ENCODE peak calls at places on chromosome 12, in four cellular contexts. One of them, this sample, is unnamed.
A peak's percentile ranks its signal among the peaks of the same experiment; 100 is the strongest.

GRCh38 chr12:111636209-111636928 is 37.3 kb upstream of the ATXN2 start:
- DNase-seq in GM12878: no peak
- DNase-seq in SK-N-SH: peak; percentile 55
- DNase-seq in colonic mucosa: peak; percentile 31
- DNase-seq in this sample: peak; percentile 90

GRCh38 chr12:62827855-62828254 is 107.1 kb downstream of the PPM1H start:
- DNase-seq in SK-N-SH: no peak
- DNase-seq in GM12878: no peak
- DNase-seq in colonic mucosa: no peak
- DNase-seq in this sample: peak; percentile 26

GRCh38 chr12:92624236-92624635 is 78.6 kb upstream of the PLEKHG7 start:
- DNase-seq in SK-N-SH: no peak
- DNase-seq in GM12878: no peak
- DNase-seq in colonic mucosa: no peak
- DNase-seq in this sample: no peak

GRCh38 chr12:105378821-105379400 is 48.4 kb downstream of the C12orf75 start:
- DNase-seq in GM12878: no peak
- DNase-seq in colonic mucosa: no peak
- DNase-seq in SK-N-SH: peak; percentile 28
- DNase-seq in this sample: peak; percentile 68

GRCh38 chr12:58171914-58172313 is 230.5 kb downstream of the ATP23 start:
- DNase-seq in colonic mucosa: peak; percentile 37
- DNase-seq in GM12878: no peak
- DNase-seq in SK-N-SH: no peak
- DNase-seq in this sample: no peak

GRCh38 chr12:46071335-46071734 is 81.0 kb upstream of the SCAF11 start:
- DNase-seq in colonic mucosa: no peak
- DNase-seq in GM12878: no peak
- DNase-seq in SK-N-SH: no peak
- DNase-seq in this sample: no peak

GRCh38 chr12:72622556-72622955 is 350.4 kb downstream of the TRHDE start:
- DNase-seq in GM12878: no peak
- DNase-seq in colonic mucosa: no peak
- DNase-seq in SK-N-SH: no peak
- DNase-seq in this sample: no peak

GRCh38 chr12:57631566-57632368 is 1.2 kb downstream of the B4GALNT1 start:
- DNase-seq in SK-N-SH: peak; percentile 77
- DNase-seq in colonic mucosa: no peak
- DNase-seq in GM12878: no peak
- DNase-seq in this sample: no peak

GRCh38 chr12:47801170-47801903 is 18.4 kb downstream of the HDAC7 start:
- DNase-seq in SK-N-SH: no peak
- DNase-seq in colonic mucosa: no peak
- DNase-seq in GM12878: no peak
- DNase-seq in this sample: no peak

GRCh38 chr12:69129014-69129413 is 110.4 kb upstream of the CPSF6 start:
- DNase-seq in colonic mucosa: no peak
- DNase-seq in GM12878: no peak
- DNase-seq in SK-N-SH: no peak
- DNase-seq in this sample: no peak

GRCh38 chr12:58896278-58896677 is 24.0 kb downstream of the LRIG3 start:
- DNase-seq in colonic mucosa: no peak
- DNase-seq in GM12878: no peak
- DNase-seq in SK-N-SH: no peak
- DNase-seq in this sample: no peak

GRCh38 chr12:88993655-88994054 is 358.6 kb downstream of the DUSP6 start:
- DNase-seq in SK-N-SH: peak; percentile 19
- DNase-seq in GM12878: no peak
- DNase-seq in colonic mucosa: no peak
- DNase-seq in this sample: no peak

GRCh38 chr12:18492372-18493025 is 231.2 kb downstream of the PIK3C2G start:
- DNase-seq in SK-N-SH: no peak
- DNase-seq in GM12878: no peak
- DNase-seq in colonic mucosa: no peak
- DNase-seq in this sample: no peak

GRCh38 chr12:15996254-15996653 is 85.1 kb downstream of the DERA start:
- DNase-seq in GM12878: no peak
- DNase-seq in colonic mucosa: no peak
- DNase-seq in SK-N-SH: no peak
- DNase-seq in this sample: peak; percentile 74

GRCh38 chr12:100473716-100474150 is at the start of gene NR1H4:
- DNase-seq in SK-N-SH: no peak
- DNase-seq in colonic mucosa: no peak
- DNase-seq in GM12878: no peak
- DNase-seq in this sample: no peak

GRCh38 chr12:81598205-81598604 is 160.9 kb downstream of the PPFIA2 start:
- DNase-seq in colonic mucosa: no peak
- DNase-seq in SK-N-SH: peak; percentile 7
- DNase-seq in GM12878: no peak
- DNase-seq in this sample: no peak

GRCh38 chr12:873954-874353 is 75.5 kb downstream of the RAD52 start:
- DNase-seq in colonic mucosa: no peak
- DNase-seq in SK-N-SH: no peak
- DNase-seq in GM12878: no peak
- DNase-seq in this sample: no peak

GRCh38 chr12:43884683-43885410 is 49.0 kb downstream of the TMEM117 start:
- DNase-seq in SK-N-SH: no peak
- DNase-seq in GM12878: no peak
- DNase-seq in colonic mucosa: no peak
- DNase-seq in this sample: no peak

GRCh38 chr12:110846615-110847566 is at the start of gene CCDC63:
- DNase-seq in SK-N-SH: peak; percentile 86
- DNase-seq in GM12878: no peak
- DNase-seq in colonic mucosa: peak; percentile 55
- DNase-seq in this sample: peak; percentile 95

GRCh38 chr12:52193991-52194390 is 2.2 kb upstream of the KRT80 start:
- DNase-seq in GM12878: no peak
- DNase-seq in SK-N-SH: no peak
- DNase-seq in colonic mucosa: no peak
- DNase-seq in this sample: no peak

GRCh38 chr12:51686727-51687126 is 95.7 kb downstream of the SCN8A start:
- DNase-seq in colonic mucosa: no peak
- DNase-seq in GM12878: no peak
- DNase-seq in SK-N-SH: no peak
- DNase-seq in this sample: no peak

GRCh38 chr12:124548854-124549378 is 18.5 kb downstream of the NCOR2 start:
- DNase-seq in GM12878: no peak
- DNase-seq in SK-N-SH: peak; percentile 72
- DNase-seq in colonic mucosa: peak; percentile 58
- DNase-seq in this sample: no peak

GRCh38 chr12:95943231-95943842 is at the start of gene AMDHD1:
- DNase-seq in SK-N-SH: peak; percentile 85
- DNase-seq in GM12878: no peak
- DNase-seq in colonic mucosa: peak; percentile 48
- DNase-seq in this sample: peak; percentile 93

GRCh38 chr12:52121848-52122838 is 42.6 kb downstream of the SMIM41 start:
- DNase-seq in colonic mucosa: peak; percentile 67
- DNase-seq in GM12878: no peak
- DNase-seq in SK-N-SH: peak; percentile 87
- DNase-seq in this sample: peak; percentile 95

GRCh38 chr12:12505544-12506501 is 56.8 kb downstream of the DUSP16 start:
- DNase-seq in SK-N-SH: peak; percentile 77
- DNase-seq in colonic mucosa: no peak
- DNase-seq in GM12878: peak; percentile 94
- DNase-seq in this sample: no peak

GRCh38 chr12:69480698-69481097 is 10.5 kb downstream of the FRS2 start:
- DNase-seq in colonic mucosa: no peak
- DNase-seq in SK-N-SH: no peak
- DNase-seq in GM12878: no peak
- DNase-seq in this sample: no peak

DNA sequence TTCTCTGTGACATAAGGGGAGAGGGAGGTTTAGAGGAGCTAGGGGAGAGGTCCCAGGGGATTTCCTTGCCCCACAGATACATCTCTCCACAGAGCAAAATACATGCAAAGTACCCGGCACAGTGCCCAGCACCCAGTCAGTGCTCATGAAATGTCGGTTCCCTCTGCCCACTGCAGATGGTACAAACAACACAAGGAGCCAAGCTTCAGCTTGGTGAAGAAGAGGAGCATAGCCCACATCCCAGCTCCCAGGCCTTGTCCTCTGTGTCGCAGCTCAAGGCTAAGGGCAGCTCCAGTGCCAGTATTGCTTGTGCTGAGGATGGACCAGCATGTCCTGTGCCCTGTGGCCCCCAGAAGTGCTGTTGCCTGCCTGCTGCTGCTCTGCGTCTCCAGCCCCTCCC is 35.0 kb upstream of the FKBP4 start:
- DNase-seq in GM12878: no peak
- DNase-seq in SK-N-SH: no peak
- DNase-seq in colonic mucosa: no peak
- DNase-seq in this sample: no peak
- H3K9ac ChIP-seq in GM12878: no peak overlapping the region
- H3K9ac ChIP-seq in SK-N-SH: no peak overlapping the region
- H3K9ac ChIP-seq in colonic mucosa: no peak overlapping the region
- H3K9ac ChIP-seq in this sample: no peak overlapping the region

DNA sequence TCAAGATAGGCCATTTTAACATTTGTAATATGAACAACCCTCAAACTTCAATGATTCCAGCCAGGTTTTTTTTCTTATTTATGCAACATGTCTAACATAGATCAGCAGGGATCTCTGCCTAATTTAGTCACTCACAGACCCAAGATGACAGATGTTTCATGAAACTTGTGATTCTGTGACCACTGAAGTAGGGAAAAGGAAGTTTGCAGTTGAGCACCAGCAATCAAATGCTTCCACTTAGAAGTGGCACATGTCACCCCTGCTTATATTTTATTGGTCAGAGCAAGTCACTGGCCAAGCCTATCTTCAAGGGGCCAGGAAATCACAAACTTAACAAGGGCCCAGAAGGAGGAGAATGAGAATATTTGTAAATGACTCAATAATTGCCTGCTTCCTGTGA is 150.6 kb downstream of the BCAT1 start:
- DNase-seq in GM12878: peak; percentile 73
- DNase-seq in SK-N-SH: no peak
- DNase-seq in colonic mucosa: no peak
- DNase-seq in this sample: no peak
- H3K9ac ChIP-seq in GM12878: no peak overlapping the region
- H3K9ac ChIP-seq in SK-N-SH: no peak overlapping the region
- H3K9ac ChIP-seq in colonic mucosa: no peak overlapping the region
- H3K9ac ChIP-seq in this sample: no peak overlapping the region

GRCh38 chr12:90833228-90833627 is 121.7 kb downstream of the CCER1 start:
- DNase-seq in GM12878: no peak
- DNase-seq in SK-N-SH: no peak
- DNase-seq in colonic mucosa: no peak
- DNase-seq in this sample: no peak
- H3K9ac ChIP-seq in GM12878: no peak overlapping the region
- H3K9ac ChIP-seq in SK-N-SH: no peak overlapping the region
- H3K9ac ChIP-seq in colonic mucosa: no peak overlapping the region
- H3K9ac ChIP-seq in this sample: no peak overlapping the region

GRCh38 chr12:4974217-4974616 is 64.5 kb downstream of the KCNA1 start:
- DNase-seq in SK-N-SH: no peak
- DNase-seq in colonic mucosa: no peak
- DNase-seq in GM12878: no peak
- DNase-seq in this sample: no peak
- H3K9ac ChIP-seq in SK-N-SH: no peak overlapping the region
- H3K9ac ChIP-seq in colonic mucosa: no peak overlapping the region
- H3K9ac ChIP-seq in GM12878: no peak overlapping the region
- H3K9ac ChIP-seq in this sample: no peak overlapping the region

DNA sequence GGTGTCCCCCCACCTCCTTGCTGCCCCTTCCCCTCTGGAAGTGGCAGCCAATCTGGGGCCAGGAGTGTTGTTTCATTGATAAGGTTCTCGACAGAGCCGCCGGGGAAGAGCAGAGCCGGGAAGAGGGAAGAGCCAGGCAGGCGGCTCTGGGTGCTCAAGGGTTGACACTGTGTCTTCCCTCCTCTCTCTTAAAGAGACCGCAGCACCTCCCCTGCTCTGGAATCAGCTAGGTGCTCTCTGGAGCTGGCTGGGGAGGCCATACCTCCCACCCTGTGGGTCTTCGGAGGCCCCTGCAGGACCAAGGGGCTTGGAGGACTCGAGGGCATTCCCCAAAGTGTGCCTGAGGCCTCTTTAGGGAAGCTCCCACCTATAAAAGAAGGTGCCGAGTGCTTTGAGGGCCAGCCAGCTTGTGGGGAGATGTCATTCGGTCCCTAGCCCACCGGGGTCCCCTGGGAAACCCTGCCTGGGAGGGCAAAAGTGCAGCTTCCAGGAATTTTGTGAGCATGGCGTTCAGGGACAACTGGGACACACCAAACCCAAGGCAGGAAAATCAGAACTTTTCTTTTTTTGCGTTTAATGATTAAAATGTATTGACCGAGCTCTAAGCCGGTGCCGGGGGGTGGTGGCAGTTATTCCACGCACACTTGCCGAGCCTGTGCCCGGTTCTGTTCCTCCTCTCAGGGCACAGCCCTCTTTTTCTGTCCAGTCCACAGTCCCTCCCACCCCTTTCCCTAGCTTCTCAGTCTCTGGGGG is 2.9 kb downstream of the SETD1B start:
- DNase-seq in GM12878: no peak
- DNase-seq in SK-N-SH: peak; percentile 55
- DNase-seq in colonic mucosa: no peak
- DNase-seq in this sample: peak; percentile 78
- H3K9ac ChIP-seq in GM12878: peak overlapping the region; percentile 100
- H3K9ac ChIP-seq in SK-N-SH: peak overlapping the region; percentile 93
- H3K9ac ChIP-seq in colonic mucosa: peak overlapping the region; percentile 82
- H3K9ac ChIP-seq in this sample: peak overlapping the region; percentile 39